ENCODE peak calls at places on chromosomes 13 and 19, in nine cellular contexts. S is CD4-positive, alpha-beta memory T cell; T is prostate gland; Y is iPS DF 6.9; U is breast epithelium; R is caudate nucleus; O is A673; X is cardiac muscle cell; F is PC-3. B is an unnamed sample.

GRCh38 chr13:33612641-33613638 is 205.0 kb upstream of the RFC3 start:
- DNase-seq in S (no peak), T (no peak), Y (no peak), U (no peak), R (no peak), O (no peak), X (no peak), F (no peak), B (no peak)

GRCh38 chr13:50421457-50422130 is 406.4 kb downstream of the KCNRG start:
- DNase-seq in S (no peak), T (no peak), Y (no peak), U (no peak), R (no peak), O (no peak), X (no peak), F (peak; percentile 69), B (no peak)

GRCh38 chr19:52188822-52189744 is 769 bp upstream of the PPP2R1A start:
- DNase-seq in S (no peak), T (peak; percentile 70), Y (no peak), U (peak; percentile 98), R (peak; percentile 45), O (no peak), X (peak; percentile 61), F (no peak), B (peak; percentile 93)

GRCh38 chr19:42281175-42282035 is 12.4 kb downstream of the CIC start:
- DNase-seq in S (peak; percentile 62), T (peak; percentile 78), Y (no peak), U (no peak), R (peak; percentile 67), O (peak; percentile 77), X (peak; percentile 30), F (no peak), B (peak; percentile 76)

GRCh38 chr13:107842562-107843180 is 372.7 kb downstream of the LIG4 start:
- DNase-seq in S (no peak), T (no peak), Y (no peak), U (no peak), R (no peak), O (peak; percentile 17), X (no peak), F (peak; percentile 80), B (no peak)

GRCh38 chr19:14507704-14508246 is 10.4 kb downstream of the DNAJB1 start:
- DNase-seq in S (peak; percentile 34), T (no peak), Y (no peak), U (no peak), R (no peak), O (no peak), X (peak; percentile 74), F (peak; percentile 97), B (no peak)

GRCh38 chr13:68190826-68191225 is 960.7 kb upstream of the PCDH9 start:
- DNase-seq in S (no peak), T (no peak), Y (no peak), U (no peak), R (no peak), O (no peak), X (no peak), F (peak; percentile 78), B (no peak)

GRCh38 chr19:2385053-2385721 is 25.1 kb downstream of the TMPRSS9 start:
- DNase-seq in S (no peak), T (peak; percentile 70), Y (peak; percentile 37), U (peak; percentile 78), R (peak; percentile 1), O (peak; percentile 83), X (peak; percentile 49), F (peak; percentile 83), B (peak; percentile 70)

GRCh38 chr19:11612816-11613511 is 15.7 kb downstream of the ZNF627 start:
- DNase-seq in S (no peak), T (no peak), Y (no peak), U (no peak), R (no peak), O (no peak), X (no peak), F (no peak), B (no peak)

DNA sequence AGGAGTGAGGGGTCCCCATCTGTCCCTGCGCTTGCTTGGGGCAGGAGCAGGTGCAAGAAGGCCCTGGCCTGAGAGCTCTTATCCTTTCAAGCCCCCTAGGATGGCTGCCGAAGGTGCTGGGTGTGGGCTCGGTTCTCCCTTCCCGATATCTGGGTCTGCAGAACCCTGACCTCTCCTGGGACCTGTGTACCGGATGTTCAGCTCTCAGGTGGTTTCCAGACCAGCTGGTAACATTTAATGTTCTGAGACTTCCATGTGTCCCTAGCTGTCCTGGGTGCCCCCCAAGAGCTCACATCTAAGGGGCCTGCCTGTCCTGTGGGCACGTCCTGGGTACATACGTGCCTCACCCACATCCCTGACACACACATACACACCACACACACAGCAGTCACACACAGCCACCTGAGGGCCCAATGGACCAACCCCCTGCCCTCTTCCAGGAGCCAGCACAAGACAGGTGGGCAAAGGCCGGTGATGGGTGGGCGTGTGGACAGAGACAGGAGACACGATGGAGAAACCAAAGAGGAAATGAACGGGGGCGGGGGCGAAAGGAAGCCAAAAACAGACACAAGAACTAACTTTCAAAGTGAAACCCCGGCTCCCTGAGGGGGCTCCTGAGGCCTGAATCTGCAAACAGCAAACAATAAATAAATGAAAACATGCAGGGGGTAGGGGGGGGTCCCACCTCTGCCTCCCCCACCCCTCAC is 124.3 kb downstream of the PTPRS start:
- DNase-seq in S (no peak), T (no peak), Y (no peak), U (no peak), R (no peak), O (no peak), X (no peak), F (no peak), B (no peak)
- H3K27ac ChIP-seq in S (no peak overlapping the region), T (no peak overlapping the region), Y (no peak overlapping the region), U (no peak overlapping the region), R (no peak overlapping the region), O (no peak overlapping the region), X (no peak overlapping the region), F (no peak overlapping the region), B (no peak overlapping the region)

DNA sequence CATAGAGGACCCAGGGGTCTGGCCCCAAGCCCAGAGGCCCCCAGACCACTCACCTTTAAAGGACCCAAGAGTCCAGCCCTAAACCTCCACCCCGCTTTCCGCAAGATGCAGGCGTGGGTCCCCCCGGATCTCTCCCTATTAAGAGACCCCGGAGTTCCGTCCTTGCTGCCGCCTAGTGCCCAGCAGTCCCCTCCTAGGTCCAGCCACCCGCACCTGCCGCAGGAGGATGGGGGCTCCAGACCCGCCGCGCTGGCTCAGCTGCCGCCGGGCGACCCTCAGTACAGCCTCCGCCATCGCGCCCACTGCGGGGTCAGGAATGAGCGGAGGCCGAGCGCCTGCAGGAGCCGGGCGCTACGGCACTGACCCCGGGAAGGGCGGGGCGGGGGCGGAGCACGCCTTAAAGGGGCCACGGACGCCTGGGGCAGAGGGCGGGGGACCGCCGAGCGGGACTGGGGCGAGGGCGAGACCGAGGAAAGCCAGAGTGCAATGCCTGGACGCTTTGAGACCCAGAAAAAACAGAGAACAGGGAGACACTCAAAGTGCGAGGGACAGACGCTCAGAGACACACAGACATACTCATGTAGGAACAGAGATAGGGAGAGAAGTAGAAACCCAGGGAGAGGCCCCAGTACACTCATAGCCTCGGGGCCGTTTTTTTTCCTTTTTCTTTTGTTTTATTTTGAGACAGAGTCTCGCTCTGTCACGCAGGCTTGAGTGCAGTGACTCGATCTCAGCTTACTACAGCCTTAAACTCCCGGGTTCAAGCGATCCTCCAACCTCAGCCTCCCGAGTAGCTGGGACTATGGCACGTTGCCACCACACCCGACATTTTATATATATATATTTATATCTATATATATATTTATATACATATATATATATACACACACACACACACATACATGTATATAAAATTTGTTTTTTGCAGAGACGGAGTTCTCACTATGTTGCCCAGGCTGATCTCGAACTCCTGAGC is at the start of gene ETHE1:
- DNase-seq in S (peak; percentile 68), T (peak; percentile 66), Y (no peak), U (peak; percentile 73), R (peak; percentile 44), O (peak; percentile 61), X (peak; percentile 90), F (peak; percentile 54), B (peak; percentile 90)
- H3K27ac ChIP-seq in S (peak within 1 kb of the TSS; percentile 67), T (peak within 1 kb of the TSS; percentile 85), Y (no peak within 1 kb of the TSS), U (peak within 1 kb of the TSS; percentile 95), R (peak within 1 kb of the TSS; percentile 27), O (peak within 1 kb of the TSS; percentile 52), X (no peak within 1 kb of the TSS), F (no peak within 1 kb of the TSS), B (peak within 1 kb of the TSS; percentile 82)

DNA sequence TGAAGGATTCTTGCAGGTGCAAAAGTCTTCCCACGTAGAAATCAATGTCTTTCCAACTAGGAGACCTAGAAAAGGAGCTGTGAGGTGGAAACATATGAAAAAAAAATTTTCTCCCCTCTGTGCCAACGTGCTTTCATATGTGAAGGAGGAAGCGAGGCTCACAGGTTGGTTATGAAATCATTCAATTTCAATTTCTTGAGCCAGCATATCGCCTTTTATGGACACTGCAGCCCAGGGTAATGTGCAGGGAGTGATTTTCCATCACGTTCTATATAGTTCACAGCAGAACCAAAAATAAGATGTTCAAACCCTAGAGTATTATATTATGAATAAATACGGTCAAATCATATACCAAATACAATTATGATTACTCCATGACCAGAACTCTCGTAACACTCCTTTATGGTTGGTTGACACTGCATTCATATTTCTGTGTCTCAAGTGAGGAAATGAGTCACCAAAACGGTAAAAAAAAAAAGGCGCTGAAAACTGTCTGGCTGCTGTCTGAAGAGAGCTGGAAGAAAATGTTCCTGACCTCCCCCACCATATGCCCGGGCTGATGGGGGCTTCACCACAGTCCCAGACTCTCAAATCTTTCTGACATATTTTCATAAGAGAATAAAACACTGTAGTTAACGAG is 75.8 kb upstream of the UBAC2 start:
- DNase-seq in S (peak; percentile 36), T (no peak), Y (no peak), U (no peak), R (no peak), O (peak; percentile 65), X (no peak), F (peak; percentile 67), B (no peak)
- H3K27ac ChIP-seq in S (no peak overlapping the region), T (no peak overlapping the region), Y (no peak overlapping the region), U (no peak overlapping the region), R (no peak overlapping the region), O (no peak overlapping the region), X (no peak overlapping the region), F (no peak overlapping the region), B (no peak overlapping the region)

GRCh38 chr13:75049936-75050335 is 432.0 kb downstream of the TBC1D4 start:
- DNase-seq in S (no peak), T (no peak), Y (no peak), U (no peak), R (no peak), O (no peak), X (no peak), F (no peak), B (no peak)

GRCh38 chr13:75055296-75055695 is 426.7 kb downstream of the TBC1D4 start:
- DNase-seq in S (no peak), T (no peak), Y (no peak), U (no peak), R (no peak), O (no peak), X (no peak), F (no peak), B (no peak)

GRCh38 chr13:75052616-75053015 is 429.4 kb downstream of the TBC1D4 start:
- DNase-seq in S (no peak), T (no peak), Y (no peak), U (no peak), R (no peak), O (no peak), X (no peak), F (no peak), B (no peak)

DNA sequence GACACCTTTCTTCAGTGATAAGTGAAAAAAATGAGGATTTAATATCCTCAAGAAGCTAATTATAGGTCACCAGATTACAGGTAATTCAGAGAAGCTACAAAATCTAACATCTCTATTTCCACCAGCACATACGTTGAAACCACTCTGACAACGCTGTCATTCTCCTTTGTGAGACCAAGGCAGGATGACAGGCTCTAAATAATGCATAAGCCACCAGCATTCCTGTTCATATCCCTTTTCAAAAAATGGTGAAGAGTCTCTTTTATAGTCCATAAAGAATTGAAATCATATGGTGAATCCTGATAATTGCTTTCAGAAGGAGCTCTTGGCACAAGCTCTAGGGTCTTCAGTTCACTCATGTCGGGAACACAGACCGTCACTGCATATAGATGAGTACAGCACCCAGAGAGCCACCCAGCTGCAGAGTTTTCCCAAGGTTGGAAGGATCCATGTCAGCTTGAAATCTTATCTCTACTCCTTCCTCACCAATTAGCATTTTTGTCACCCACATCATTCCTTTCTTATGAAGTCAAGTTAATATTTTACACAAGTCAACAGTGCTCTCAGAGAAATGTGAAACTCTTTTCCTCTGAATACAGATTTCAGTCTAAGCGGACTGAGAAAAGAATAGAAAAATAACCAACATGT is 431.4 kb downstream of the TBC1D4 start:
- DNase-seq in S (no peak), T (no peak), Y (no peak), U (no peak), R (no peak), O (peak; percentile 21), X (no peak), F (no peak), B (no peak)
- H3K27ac ChIP-seq in S (no peak overlapping the region), T (no peak overlapping the region), Y (no peak overlapping the region), U (no peak overlapping the region), R (no peak overlapping the region), O (no peak overlapping the region), X (no peak overlapping the region), F (no peak overlapping the region), B (no peak overlapping the region)